ENCODE peak calls at places on chromosomes 11 and 22, in eight cellular contexts. X is stimulated activated CD8-positive, alpha-beta memory T cell treated with anti-CD3 and anti-CD28 coated beads, Interleukin-4, amount 100 ng/mL, for 1 hour; E is EL; Q is Calu3; S is NCI-H510A treated with DMSO at 0.1 percent for 48 hours; P is nephron progenitor cell; I is RKO; G is activated T-cell treated with anti-CD3 and anti-CD28 coated beads for 1 hour. R is an unnamed sample.
A peak's percentile ranks its signal among the peaks of the same experiment; 100 is the strongest.

GRCh38 chr11:70877151-70877550 is 375.2 kb downstream of the SHANK2 start:
- DNase-seq in X (no peak), E (no peak), Q (no peak), S (peak; percentile 57), P (no peak), I (no peak), G (no peak), R (no peak)

GRCh38 chr11:131910491-131911387 is 540.3 kb downstream of the NTM start:
- DNase-seq in X (no peak), E (peak; percentile 58), Q (no peak), S (peak; percentile 60), P (peak; percentile 69), I (no peak), G (no peak), R (peak; percentile 67)

GRCh38 chr11:94775576-94776327 is 7.6 kb downstream of the AMOTL1 start:
- DNase-seq in X (no peak), E (no peak), Q (no peak), S (peak; percentile 89), P (no peak), I (no peak), G (no peak), R (peak; percentile 8)

GRCh38 chr22:45475063-45475747 is 27.5 kb upstream of the FBLN1 start:
- DNase-seq in X (no peak), E (no peak), Q (no peak), S (no peak), P (peak; percentile 24), I (no peak), G (no peak), R (no peak)

GRCh38 chr22:17271711-17272451 is 52.6 kb upstream of the ADA2 start:
- DNase-seq in X (no peak), E (no peak), Q (no peak), S (no peak), P (no peak), I (no peak), G (no peak), R (no peak)

GRCh38 chr11:14969922-14970323 is 2.2 kb downstream of the CALCA start:
- DNase-seq in X (no peak), E (peak; percentile 41), Q (peak; percentile 77), S (peak; percentile 19), P (peak; percentile 88), I (no peak), G (peak; percentile 13), R (no peak)

GRCh38 chr11:35852056-35852455 is 91.8 kb upstream of the LDLRAD3 start:
- DNase-seq in X (no peak), E (no peak), Q (no peak), S (no peak), P (no peak), I (no peak), G (no peak), R (no peak)

GRCh38 chr11:111913031-111913861 is 712 bp downstream of the HSPB2 start:
- DNase-seq in X (no peak), E (no peak), Q (no peak), S (no peak), P (no peak), I (no peak), G (no peak), R (no peak)

GRCh38 chr11:100878474-100878873 is 191.4 kb downstream of the ARHGAP42 start:
- DNase-seq in X (no peak), E (peak; percentile 30), Q (no peak), S (no peak), P (no peak), I (no peak), G (no peak), R (no peak)

GRCh38 chr22:48885271-48885918 is 942.3 kb downstream of the BRD1 start:
- DNase-seq in X (no peak), E (no peak), Q (no peak), S (no peak), P (no peak), I (no peak), G (no peak), R (no peak)

GRCh38 chr11:10192036-10192435 is 102.0 kb downstream of the SBF2 start:
- DNase-seq in X (no peak), E (peak; percentile 12), Q (no peak), S (no peak), P (no peak), I (no peak), G (no peak), R (no peak)

GRCh38 chr22:16608931-16609330 is 16.3 kb upstream of the CCT8L2 start:
- DNase-seq in X (no peak), E (no peak), Q (no peak), S (no peak), P (no peak), I (no peak), G (no peak), R (no peak)

GRCh38 chr11:27388869-27389268 is 25.9 kb upstream of the CCDC34 start:
- DNase-seq in X (no peak), E (no peak), Q (no peak), S (no peak), P (no peak), I (no peak), G (no peak), R (no peak)

GRCh38 chr11:2207773-2208621 is 36.4 kb upstream of the TH start:
- DNase-seq in X (no peak), E (no peak), Q (no peak), S (no peak), P (no peak), I (no peak), G (no peak), R (no peak)

GRCh38 chr11:127564803-127565202 is 564.2 kb upstream of the KIRREL3 start:
- DNase-seq in X (no peak), E (no peak), Q (no peak), S (no peak), P (no peak), I (no peak), G (no peak), R (no peak)

GRCh38 chr11:18757742-18758294 is 31.8 kb upstream of the IGSF22 start:
- DNase-seq in X (no peak), E (no peak), Q (no peak), S (no peak), P (no peak), I (no peak), G (no peak), R (no peak)

GRCh38 chr11:132496341-132496740 is 1036.0 kb downstream of the OPCML start:
- DNase-seq in X (no peak), E (peak; percentile 40), Q (no peak), S (peak; percentile 93), P (peak; percentile 53), I (no peak), G (no peak), R (no peak)

GRCh38 chr11:1196516-1197391 is 26.1 kb upstream of the MUC5B start:
- DNase-seq in X (no peak), E (no peak), Q (no peak), S (no peak), P (no peak), I (no peak), G (no peak), R (no peak)

GRCh38 chr11:120136356-120136755 is 1.6 kb downstream of the TRIM29 start:
- DNase-seq in X (no peak), E (no peak), Q (no peak), S (no peak), P (no peak), I (no peak), G (no peak), R (no peak)

GRCh38 chr22:21042978-21043855 is 2.5 kb upstream of the LRRC74B start:
- DNase-seq in X (no peak), E (peak; percentile 47), Q (no peak), S (peak; percentile 28), P (no peak), I (peak; percentile 20), G (no peak), R (no peak)

GRCh38 chr11:128463386-128463829 is 124.0 kb downstream of the ETS1 start:
- DNase-seq in X (no peak), E (peak; percentile 76), Q (no peak), S (no peak), P (no peak), I (no peak), G (no peak), R (no peak)

GRCh38 chr11:108069947-108070346 is 51.4 kb upstream of the ACAT1 start:
- DNase-seq in X (no peak), E (peak; percentile 75), Q (no peak), S (no peak), P (no peak), I (peak; percentile 19), G (no peak), R (no peak)

GRCh38 chr11:120112174-120112796 is 25.6 kb downstream of the TRIM29 start:
- DNase-seq in X (no peak), E (no peak), Q (no peak), S (no peak), P (no peak), I (no peak), G (no peak), R (no peak)

GRCh38 chr22:25564320-25564978 is at the start of gene GRK3:
- DNase-seq in X (peak; percentile 19), E (peak; percentile 76), Q (peak; percentile 77), S (peak; percentile 51), P (peak; percentile 86), I (peak; percentile 36), G (peak; percentile 44), R (peak; percentile 10)

GRCh38 chr22:50086526-50086925 is 1.3 kb upstream of the MLC1 start:
- DNase-seq in X (no peak), E (peak; percentile 14), Q (no peak), S (no peak), P (no peak), I (no peak), G (no peak), R (no peak)

GRCh38 chr11:96337541-96338530 is 5.2 kb downstream of the MAML2 start:
- DNase-seq in X (no peak), E (no peak), Q (no peak), S (no peak), P (no peak), I (no peak), G (peak; percentile 11), R (no peak)

GRCh38 chr22:30474683-30475424 is 3.0 kb upstream of the SEC14L3 start:
- DNase-seq in X (no peak), E (no peak), Q (peak; percentile 68), S (peak; percentile 13), P (no peak), I (no peak), G (no peak), R (peak; percentile 26)

GRCh38 chr11:8766993-8767374 is 84.4 kb downstream of the RPL27A start:
- DNase-seq in X (no peak), E (no peak), Q (no peak), S (no peak), P (no peak), I (no peak), G (no peak), R (no peak)

GRCh38 chr11:85590848-85591483 is 36.2 kb downstream of the DLG2 start:
- DNase-seq in X (no peak), E (peak; percentile 45), Q (no peak), S (peak; percentile 45), P (no peak), I (peak; percentile 68), G (no peak), R (peak; percentile 35)

GRCh38 chr22:44743804-44744211 is 8.6 kb upstream of the ARHGAP8 start:
- DNase-seq in X (no peak), E (no peak), Q (no peak), S (no peak), P (no peak), I (no peak), G (no peak), R (no peak)

GRCh38 chr22:49422668-49423067 is 405.0 kb downstream of the BRD1 start:
- DNase-seq in X (no peak), E (no peak), Q (no peak), S (no peak), P (no peak), I (no peak), G (no peak), R (no peak)

GRCh38 chr11:119222308-119222707 is 16.2 kb downstream of the CBL start:
- DNase-seq in X (no peak), E (peak; percentile 50), Q (no peak), S (peak; percentile 75), P (no peak), I (no peak), G (no peak), R (peak; percentile 65)

GRCh38 chr11:121134758-121135312 is 33.8 kb downstream of the TECTA start:
- DNase-seq in X (no peak), E (no peak), Q (no peak), S (no peak), P (no peak), I (no peak), G (no peak), R (no peak)

GRCh38 chr11:75949023-75949672 is 134.1 kb downstream of the UVRAG start:
- DNase-seq in X (no peak), E (peak; percentile 18), Q (no peak), S (no peak), P (no peak), I (no peak), G (no peak), R (no peak)